ENCODE peak calls at places on chromosomes 5 and 9, in eight cellular contexts. L is PC-3; Z is naive thymus-derived CD4-positive, alpha-beta T cell; F is tibial artery; N is lung; J is astrocyte; V is K562; B is transverse colon. O is an unnamed sample. For H3K36me3, the result is how much of the 10 kb centered on the place peaks cover.

GRCh38 chr9:88994820-88995180 is 3.5 kb downstream of the S1PR3 start:
- DNase-seq in N (no peak), L (no peak), J (peak), Z (no peak), V (no peak), F (peak), B (no peak), O (no peak)

GRCh38 chr5:136279314-136279713 is 86.0 kb downstream of the TRPC7 start:
- DNase-seq in J (peak), N (no peak), V (no peak), Z (no peak), F (no peak), B (no peak), L (no peak), O (no peak)

GRCh38 chr5:163407034-163407652 is 30.3 kb upstream of the CCNG1 start:
- DNase-seq in N (no peak), V (no peak), L (peak), Z (no peak), J (peak), B (no peak), F (no peak), O (no peak)

GRCh38 chr5:93053825-93054224 is 527.2 kb downstream of the NR2F1-AS1 start:
- DNase-seq in V (no peak), N (no peak), F (no peak), L (peak), B (no peak), J (peak), Z (no peak), O (no peak)

GRCh38 chr9:110880123-110880522 is 158.1 kb downstream of the LPAR1 start:
- DNase-seq in V (no peak), B (no peak), Z (no peak), J (peak), N (no peak), F (no peak), L (no peak), O (no peak)

GRCh38 chr9:134400283-134400682 is 74.0 kb downstream of the RXRA start:
- DNase-seq in Z (no peak), N (no peak), V (no peak), B (no peak), L (no peak), J (no peak), F (no peak), O (no peak)

GRCh38 chr9:131469369-131469768 is 33.3 kb upstream of the POMT1 start:
- DNase-seq in Z (no peak), J (no peak), F (peak), L (peak), N (no peak), B (no peak), V (no peak), O (no peak)

GRCh38 chr9:129998491-129999122 is 44.4 kb downstream of the FNBP1 start:
- DNase-seq in Z (no peak), V (no peak), L (no peak), J (no peak), B (no peak), F (no peak), N (no peak), O (no peak)

GRCh38 chr9:72933730-72934665 is 18.9 kb downstream of the ALDH1A1 start:
- DNase-seq in B (no peak), J (no peak), V (no peak), Z (no peak), F (no peak), L (no peak), N (no peak), O (no peak)

GRCh38 chr9:32395483-32396216 is 11.2 kb downstream of the ACO1 start:
- DNase-seq in J (peak), V (no peak), L (peak), N (no peak), F (peak), Z (no peak), B (no peak), O (no peak)

GRCh38 chr9:35962126-35962906 is 4.4 kb upstream of the OR2S2 start:
- DNase-seq in B (peak), J (peak), L (peak), F (no peak), V (no peak), N (no peak), Z (no peak), O (no peak)

GRCh38 chr9:15306757-15307522 is at the start of gene TTC39B:
- DNase-seq in F (peak), L (peak), V (peak), B (peak), Z (peak), J (peak), N (peak), O (peak)

GRCh38 chr5:124941051-124942049 is 194.9 kb upstream of the ZNF608 start:
- DNase-seq in F (no peak), V (no peak), N (no peak), Z (no peak), B (no peak), L (no peak), J (no peak), O (no peak)

GRCh38 chr5:113760486-113760885 is 247.0 kb downstream of the YTHDC2 start:
- DNase-seq in B (no peak), J (peak), N (no peak), L (no peak), F (no peak), Z (no peak), V (no peak), O (no peak)

GRCh38 chr9:134325096-134325812 is 1.0 kb upstream of the RXRA start:
- DNase-seq in B (peak), L (peak), J (peak), Z (no peak), V (peak), N (peak), F (peak), O (no peak)

GRCh38 chr5:137563646-137564474 is 64.7 kb upstream of the SPOCK1 start:
- DNase-seq in F (no peak), Z (no peak), B (no peak), J (peak), V (no peak), L (no peak), N (no peak), O (no peak)

GRCh38 chr5:34818717-34819116 is 20.2 kb upstream of the TTC23L start:
- DNase-seq in V (no peak), J (no peak), Z (no peak), F (no peak), L (no peak), N (no peak), B (no peak), O (no peak)
- H3K36me3 ChIP-seq in V (under half), J (half or more), Z (under half), F (under half), L (half or more), N (under half), B (under half), O (under half)

GRCh38 chr9:113269871-113270270 is 5.5 kb downstream of the CDC26 start:
- DNase-seq in V (no peak), Z (no peak), B (no peak), F (no peak), L (no peak), J (no peak), N (no peak), O (no peak)

GRCh38 chr9:113275147-113276131 is at the start of the genes CDC26 and PRPF4:
- DNase-seq in B (peak), L (peak), V (peak), Z (peak), J (peak), N (peak), F (peak), O (peak)

GRCh38 chr9:113278840-113279239 is 3.4 kb downstream of the PRPF4 start:
- DNase-seq in V (no peak), N (no peak), B (no peak), J (no peak), Z (no peak), F (no peak), L (no peak), O (no peak)

GRCh38 chr9:113269355-113269754 is 6.0 kb downstream of the CDC26 start:
- DNase-seq in V (no peak), L (no peak), N (no peak), J (no peak), F (no peak), B (no peak), Z (no peak), O (no peak)

GRCh38 chr9:113274474-113275146 is 762 bp downstream of the CDC26 start:
- DNase-seq in F (no peak), Z (no peak), B (no peak), L (peak), V (peak), J (peak), N (no peak), O (no peak)
- H3K36me3 ChIP-seq in F (half or more), Z (under half), B (under half), L (under half), V (half or more), J (under half), N (under half), O (under half)

DNA sequence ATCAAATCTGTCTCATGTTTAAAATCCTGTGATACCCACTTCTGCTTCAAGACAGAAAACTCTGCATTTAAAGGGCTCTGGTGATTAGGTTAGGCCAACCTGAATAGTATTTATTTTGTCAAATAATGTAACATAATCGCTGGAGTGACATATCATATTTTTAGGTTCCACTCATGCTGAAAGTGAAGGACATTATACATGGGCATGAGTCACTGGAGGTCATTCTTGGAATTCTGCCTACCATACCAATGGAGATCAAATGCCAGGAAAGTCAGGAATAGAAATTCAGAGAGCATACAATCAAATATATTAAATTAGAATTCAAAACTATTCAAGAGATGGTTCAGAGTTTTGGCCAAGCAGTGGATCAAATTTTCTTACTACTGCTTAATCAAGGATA is 97.1 kb upstream of the PRSS3 start:
- DNase-seq in B (no peak), F (no peak), Z (no peak), L (peak), N (no peak), V (no peak), J (no peak), O (no peak)
- H3K36me3 ChIP-seq in B (under half), F (under half), Z (under half), L (under half), N (under half), V (under half), J (under half), O (under half)

GRCh38 chr5:141567513-141568117 is 51.2 kb downstream of the DIAPH1 start:
- DNase-seq in F (no peak), B (no peak), Z (no peak), N (no peak), J (no peak), L (peak), V (no peak), O (no peak)
- H3K36me3 ChIP-seq in F (under half), B (under half), Z (half or more), N (under half), J (under half), L (half or more), V (half or more), O (under half)